ENCODE peak calls at places on chromosomes 1 and 21, in four cellular contexts. X is GM12878, R is HepG2, A is K562. N is an unnamed sample.

GRCh38 chr1:178267646-178268094 is 173.8 kb downstream of the RASAL2 start:
- DNase-seq in X (no peak), A (no peak), R (no peak), N (no peak)

GRCh38 chr1:89865498-89866385 is 44.9 kb downstream of the LRRC8D start:
- DNase-seq in R (no peak), X (no peak), A (no peak), N (peak)

GRCh38 chr21:38756746-38757145 is 49.0 kb upstream of the ETS2 start:
- DNase-seq in A (no peak), R (no peak), X (no peak), N (no peak)

GRCh38 chr1:11841245-11842153 is 6.1 kb downstream of the NPPA start:
- DNase-seq in X (no peak), A (peak), R (no peak), N (no peak)

GRCh38 chr1:77048615-77049005 is 170.6 kb downstream of the PIGK start:
- DNase-seq in R (no peak), A (no peak), X (no peak), N (no peak)

GRCh38 chr1:211637066-211637465 is 38.4 kb downstream of the NEK2 start:
- DNase-seq in X (no peak), R (no peak), A (no peak), N (no peak)

GRCh38 chr1:209576392-209576791 is 7.1 kb upstream of the CAMK1G start:
- DNase-seq in A (no peak), X (no peak), R (no peak), N (no peak)

GRCh38 chr21:36183144-36183795 is 26.6 kb downstream of the DOP1B start:
- DNase-seq in A (no peak), X (no peak), R (no peak), N (no peak)

GRCh38 chr1:162390396-162391185 is 9.1 kb downstream of the C1orf226 start:
- DNase-seq in X (no peak), R (no peak), A (no peak), N (no peak)

GRCh38 chr1:67792756-67793475 is 40.4 kb downstream of the GNG12 start:
- DNase-seq in X (no peak), R (no peak), A (no peak), N (no peak)

GRCh38 chr1:214537219-214537618 is 14.2 kb downstream of the PTPN14 start:
- DNase-seq in A (no peak), X (no peak), R (no peak), N (no peak)

GRCh38 chr21:46080171-46081021 is 17.5 kb upstream of the COL6A2 start:
- DNase-seq in A (no peak), R (no peak), X (no peak), N (no peak)

GRCh38 chr21:29029524-29029923 is 5.1 kb downstream of the USP16 start:
- DNase-seq in A (no peak), X (no peak), R (no peak), N (no peak)

GRCh38 chr1:1073743-1074587 is at the start of gene RNF223:
- DNase-seq in X (no peak), R (no peak), A (peak), N (no peak)

GRCh38 chr1:220874201-220874655 is 5.0 kb upstream of the HLX start:
- DNase-seq in A (peak), R (peak), X (no peak), N (peak)

GRCh38 chr1:205446828-205447227 is 9.0 kb downstream of the BLACAT1 start:
- DNase-seq in R (no peak), X (no peak), A (no peak), N (no peak)

GRCh38 chr21:17343055-17343454 is 169.8 kb upstream of the CXADR start:
- DNase-seq in A (no peak), X (no peak), R (peak), N (peak)

GRCh38 chr1:156813750-156814570 is 2.7 kb downstream of the SH2D2A start:
- DNase-seq in X (no peak), A (peak), R (peak), N (peak)

GRCh38 chr1:150609726-150610125 is 19.7 kb downstream of the ENSA start:
- DNase-seq in R (no peak), A (no peak), X (no peak), N (no peak)
- TF ChIP-seq TARDBP in R (no peak), A (no peak), X (no peak), N (no peak)

DNA sequence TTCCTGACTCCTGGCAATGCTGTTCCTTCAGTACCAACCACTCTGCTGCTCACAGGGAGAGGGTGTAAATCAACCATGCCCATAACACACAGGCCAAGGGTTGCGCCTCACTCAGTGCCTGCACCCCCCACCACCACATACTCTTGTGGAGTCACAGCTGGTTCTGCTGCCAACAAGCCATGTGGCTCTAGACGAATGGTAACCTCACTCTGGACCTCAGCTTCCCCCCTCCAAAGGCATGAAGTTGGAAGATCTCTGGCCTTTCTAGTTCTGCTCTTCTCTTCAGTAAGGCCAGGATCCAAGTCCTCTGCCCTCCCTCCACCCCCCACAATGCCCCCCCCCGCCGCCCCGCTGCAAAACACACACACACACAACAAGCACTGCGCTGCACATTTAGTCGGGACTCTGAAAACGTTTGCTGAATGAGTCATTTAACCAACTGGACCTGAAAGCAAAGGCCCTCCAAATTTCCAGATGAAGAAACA is 1.7 kb upstream of the GLIS1 start:
- DNase-seq in X (no peak), A (no peak), R (peak), N (no peak)
- TF ChIP-seq SP1 in X (no peak), A (no peak), R (no peak), N (no peak)

DNA sequence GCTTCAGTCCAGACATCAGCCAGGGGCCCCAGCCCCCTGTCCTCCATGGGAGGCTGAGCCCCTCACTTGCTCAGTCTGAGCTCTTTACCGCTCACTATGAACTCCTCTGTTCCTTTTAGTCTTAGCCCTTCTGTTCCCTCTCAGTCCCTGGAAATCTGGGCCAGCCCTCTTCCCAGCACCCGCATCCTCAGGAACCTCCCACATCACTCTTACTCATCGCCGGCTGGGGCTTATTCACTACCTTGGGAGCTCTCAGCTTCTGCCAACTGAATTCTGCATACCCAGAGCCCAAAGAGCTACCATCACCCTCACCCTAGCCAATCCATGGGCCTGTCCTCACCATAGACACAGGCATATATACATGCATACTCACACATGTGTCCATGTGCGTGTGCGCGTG is 11.5 kb downstream of the KNCN start:
- DNase-seq in A (no peak), X (no peak), R (no peak), N (no peak)
- TF ChIP-seq FOXM1 in A (no peak), X (no peak), R (no peak), N (no peak)

DNA sequence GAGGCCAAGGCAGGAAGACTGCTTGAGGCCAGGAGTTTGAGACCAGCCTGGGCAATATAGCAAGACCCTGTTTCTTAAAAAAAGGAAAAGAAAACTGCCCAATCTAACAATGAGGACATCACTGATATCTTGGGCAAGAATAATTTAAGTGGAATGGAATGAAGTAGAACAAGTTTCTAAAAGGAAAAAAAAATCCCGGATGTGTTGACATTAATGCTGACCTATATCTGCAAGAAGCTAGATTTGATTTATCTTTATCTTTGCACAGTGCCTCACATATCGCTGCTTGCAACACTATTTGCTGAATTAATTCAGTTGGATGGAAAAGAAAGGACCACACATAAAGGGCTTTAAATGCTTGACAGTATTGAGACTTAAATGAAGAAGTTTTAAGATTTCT is 27.8 kb downstream of the DIPK1A start:
- DNase-seq in R (no peak), X (no peak), A (no peak), N (no peak)
- TF ChIP-seq TARDBP in R (no peak), X (no peak), A (no peak), N (no peak)

GRCh38 chr1:92916899-92917298 is 44.4 kb downstream of the DIPK1A start:
- DNase-seq in R (no peak), A (no peak), X (no peak), N (no peak)
- TF ChIP-seq SP1 in R (no peak), A (no peak), X (no peak), N (no peak)

GRCh38 chr1:58979677-58980076 is 195.8 kb upstream of the JUN start:
- DNase-seq in A (no peak), R (no peak), X (no peak), N (no peak)

GRCh38 chr1:58976294-58976693 is 192.4 kb upstream of the JUN start:
- DNase-seq in A (no peak), X (no peak), R (no peak), N (no peak)

GRCh38 chr1:58977595-58977994 is 193.7 kb upstream of the JUN start:
- DNase-seq in X (no peak), A (no peak), R (no peak), N (no peak)

GRCh38 chr1:58979085-58979484 is 195.2 kb upstream of the JUN start:
- DNase-seq in R (no peak), X (no peak), A (no peak), N (no peak)

GRCh38 chr1:58975888-58976287 is 192.0 kb upstream of the JUN start:
- DNase-seq in A (no peak), X (no peak), R (no peak), N (no peak)
- TF ChIP-seq FOXM1 in A (no peak), X (no peak), R (no peak), N (no peak)

DNA sequence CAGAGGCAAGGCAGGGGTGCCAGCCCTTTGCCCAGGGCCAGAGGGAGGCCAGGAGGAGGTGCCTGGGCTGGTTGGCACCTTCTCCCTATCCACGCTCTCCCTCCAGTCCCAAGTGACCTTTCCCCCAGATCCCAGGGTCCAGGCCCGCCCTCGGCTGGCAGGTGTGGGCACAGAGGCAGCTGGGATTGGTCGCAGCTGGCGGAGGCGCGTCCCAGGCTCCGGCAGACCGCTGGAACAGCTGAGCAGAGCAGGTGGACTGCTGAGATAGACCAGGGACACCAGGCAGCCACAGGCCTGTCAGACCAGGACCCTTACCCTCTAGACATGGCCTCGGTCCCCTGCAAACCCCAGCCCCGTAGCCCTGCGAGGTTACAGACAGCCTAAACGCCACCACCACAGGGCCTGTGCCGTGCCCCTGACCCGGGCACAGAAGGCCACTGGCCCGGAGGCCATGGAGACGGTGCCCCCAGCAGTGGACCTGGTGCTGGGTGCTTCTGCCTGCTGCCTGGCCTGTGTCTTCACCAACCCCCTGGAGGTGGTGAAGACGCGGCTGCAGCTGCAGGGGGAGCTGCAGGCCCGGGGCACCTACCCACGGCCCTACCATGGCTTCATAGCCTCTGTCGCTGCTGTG is at the start of gene SLC25A34:
- DNase-seq in A (no peak), X (no peak), R (peak), N (no peak)
- TF ChIP-seq TARDBP in A (no peak), X (no peak), R (no peak), N (no peak)

DNA sequence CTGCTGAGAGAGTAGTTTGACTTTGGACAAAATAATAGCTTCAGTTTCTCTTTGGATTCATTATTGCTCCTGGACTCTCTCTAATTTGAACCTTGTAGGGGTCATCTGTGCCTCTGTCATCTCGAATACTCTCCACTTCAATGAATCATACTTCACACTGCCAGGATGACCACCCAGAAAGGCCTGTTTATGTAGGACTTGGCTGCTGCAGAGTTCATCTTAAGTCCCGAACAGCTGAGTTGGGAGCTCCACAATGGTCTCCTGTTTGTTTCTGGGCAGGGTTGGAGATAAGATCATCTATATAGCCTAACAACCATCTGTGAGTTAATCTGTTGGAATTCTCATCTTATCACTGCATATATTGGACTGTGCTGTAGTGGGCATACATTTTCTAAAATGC is 34.2 kb downstream of the ADAMTS1 start:
- DNase-seq in X (no peak), A (no peak), R (no peak), N (no peak)
- TF ChIP-seq SP1 in X (no peak), A (no peak), R (no peak), N (no peak)

GRCh38 chr1:103108525-103109150 is 316 bp upstream of the COL11A1 start:
- DNase-seq in R (no peak), X (no peak), A (no peak), N (no peak)
- TF ChIP-seq FOXM1 in R (no peak), X (no peak), A (no peak), N (no peak)

GRCh38 chr1:185420588-185421081 is 103.6 kb upstream of the IVNS1ABP start:
- DNase-seq in A (no peak), X (no peak), R (no peak), N (no peak)

GRCh38 chr1:185421485-185422100 is 104.5 kb upstream of the IVNS1ABP start:
- DNase-seq in A (no peak), R (no peak), X (no peak), N (no peak)

DNA sequence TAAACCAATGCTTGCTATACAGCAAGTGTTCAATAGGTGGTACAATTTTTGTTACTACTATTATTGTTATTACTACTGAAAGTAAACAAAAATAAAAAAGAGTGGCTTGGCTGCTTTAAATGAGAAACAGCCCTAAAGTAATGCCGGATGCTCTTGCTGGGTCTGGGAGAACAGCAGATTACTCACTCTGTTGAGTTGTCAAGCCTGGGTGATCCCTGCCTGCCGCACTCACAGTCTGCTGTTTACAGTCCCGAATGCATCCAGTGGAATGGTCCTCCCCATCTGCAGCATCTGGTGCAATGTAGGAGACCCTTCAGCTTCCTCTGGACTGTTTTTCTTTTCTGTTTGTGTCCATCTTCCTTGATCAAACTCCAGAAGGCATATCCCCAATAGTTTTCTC is 102.7 kb upstream of the IVNS1ABP start:
- DNase-seq in X (no peak), R (no peak), A (no peak), N (no peak)
- TF ChIP-seq TARDBP in X (no peak), R (no peak), A (no peak), N (no peak)

N was measured in HEK293T.